ENCODE peak calls at places on chromosomes 2 and 18, in four cellular contexts. J, Z, C and S are unnamed samples.
A peak's percentile ranks its signal among the peaks of the same experiment; 100 is the strongest.

GRCh38 chr2:38959938-38960608 is 70.4 kb downstream of the ARHGEF33 start:
- DNase-seq in J (peak; percentile 85), Z (peak; percentile 23), C (peak; percentile 25), S (peak; percentile 35)

GRCh38 chr2:30527859-30528258 is 80.8 kb downstream of the LCLAT1 start:
- DNase-seq in J (no peak), Z (no peak), C (no peak), S (no peak)

GRCh38 chr2:239667431-239667985 is 266.7 kb upstream of the HDAC4 start:
- DNase-seq in J (peak; percentile 10), Z (no peak), C (no peak), S (no peak)

GRCh38 chr2:19807866-19808265 is 93.9 kb downstream of the TTC32 start:
- DNase-seq in J (no peak), Z (no peak), C (no peak), S (no peak)

GRCh38 chr18:48968412-48969215 is 17.8 kb upstream of the SMAD7 start:
- DNase-seq in J (no peak), Z (no peak), C (no peak), S (no peak)

GRCh38 chr2:60555794-60556161 is 2.3 kb upstream of the BCL11A start:
- DNase-seq in J (no peak), Z (no peak), C (no peak), S (no peak)

GRCh38 chr2:15919716-15920444 is 20.5 kb upstream of the MYCN start:
- DNase-seq in J (no peak), Z (no peak), C (no peak), S (no peak)

GRCh38 chr2:172710584-172711024 is 25.0 kb upstream of the RAPGEF4 start:
- DNase-seq in J (no peak), Z (peak; percentile 84), C (no peak), S (peak; percentile 75)

GRCh38 chr18:31610841-31611240 is 19.2 kb downstream of the TTR start:
- DNase-seq in J (no peak), Z (no peak), C (no peak), S (no peak)
- TF ChIP-seq CTCF in J (no peak), Z (no peak), C (no peak), S (no peak)

GRCh38 chr2:140698736-140699135 is 1432.1 kb downstream of the LRP1B start:
- DNase-seq in J (no peak), Z (no peak), C (no peak), S (no peak)

GRCh38 chr2:140696449-140696848 is 1434.4 kb downstream of the LRP1B start:
- DNase-seq in J (no peak), Z (no peak), C (no peak), S (no peak)

GRCh38 chr2:140695163-140695562 is 1435.7 kb downstream of the LRP1B start:
- DNase-seq in J (no peak), Z (no peak), C (no peak), S (no peak)
- TF ChIP-seq CTCF in J (no peak), Z (no peak), C (no peak), S (no peak)

GRCh38 chr2:231672617-231673347 is 35.5 kb upstream of the PTMA start:
- DNase-seq in J (peak; percentile 81), Z (no peak), C (no peak), S (no peak)
- TF ChIP-seq CTCF in J (no peak), Z (peak; percentile 62), C (no peak), S (peak; percentile 20)

GRCh38 chr2:205937193-205937592 is 148.8 kb downstream of the INO80D start:
- DNase-seq in J (no peak), Z (no peak), C (no peak), S (no peak)

GRCh38 chr2:205930209-205930608 is 155.8 kb downstream of the INO80D start:
- DNase-seq in J (no peak), Z (no peak), C (no peak), S (no peak)

GRCh38 chr2:205931388-205931787 is 154.6 kb downstream of the INO80D start:
- DNase-seq in J (no peak), Z (no peak), C (no peak), S (no peak)

GRCh38 chr2:205936446-205936845 is 149.5 kb downstream of the INO80D start:
- DNase-seq in J (no peak), Z (no peak), C (no peak), S (no peak)

GRCh38 chr2:205934443-205934842 is 151.5 kb downstream of the INO80D start:
- DNase-seq in J (no peak), Z (no peak), C (no peak), S (no peak)
- TF ChIP-seq CTCF in J (no peak), Z (peak; percentile 8), C (no peak), S (no peak)

GRCh38 chr2:53515435-53516332 is 251.9 kb upstream of the CHAC2 start:
- DNase-seq in J (no peak), Z (no peak), C (no peak), S (no peak)
- TF ChIP-seq CTCF in J (no peak), Z (peak; percentile 1), C (no peak), S (no peak)

GRCh38 chr2:208147759-208148158 is 1.8 kb upstream of the CRYGB start:
- DNase-seq in J (no peak), Z (no peak), C (no peak), S (no peak)
- TF ChIP-seq CTCF in J (no peak), Z (no peak), C (no peak), S (no peak)

GRCh38 chr2:99822487-99823218 is 319.7 kb downstream of the AFF3 start:
- DNase-seq in J (no peak), Z (no peak), C (no peak), S (no peak)

GRCh38 chr2:99821572-99822369 is 320.6 kb downstream of the AFF3 start:
- DNase-seq in J (no peak), Z (no peak), C (no peak), S (no peak)

GRCh38 chr2:99819766-99820165 is 322.6 kb downstream of the AFF3 start:
- DNase-seq in J (no peak), Z (no peak), C (no peak), S (no peak)

GRCh38 chr2:99818842-99819241 is 323.5 kb downstream of the AFF3 start:
- DNase-seq in J (no peak), Z (no peak), C (no peak), S (no peak)

DNA sequence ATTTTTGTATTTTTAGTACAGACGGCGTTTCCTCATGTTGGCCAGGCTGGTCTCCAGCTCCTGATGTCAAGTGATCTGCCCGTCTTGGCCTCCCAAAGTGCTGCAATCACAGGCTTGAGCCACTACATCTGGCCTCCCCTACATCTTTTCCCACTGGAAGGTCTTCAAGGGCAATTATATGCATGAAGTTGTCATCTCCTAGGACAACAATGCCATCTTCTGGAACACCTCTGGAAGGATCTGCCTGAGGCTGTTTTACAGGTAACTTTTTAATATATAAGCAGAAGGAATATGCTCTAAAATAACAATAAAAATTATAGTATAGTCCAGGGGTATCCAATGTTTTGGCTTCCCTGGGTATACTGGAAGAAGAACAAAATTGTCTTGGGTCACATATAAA is 321.4 kb downstream of the AFF3 start:
- DNase-seq in J (no peak), Z (no peak), C (no peak), S (no peak)
- TF ChIP-seq CTCF in J (no peak), Z (no peak), C (no peak), S (no peak)

GRCh38 chr2:3595985-3596384 is 1.1 kb downstream of the COLEC11 start:
- DNase-seq in J (no peak), Z (no peak), C (no peak), S (no peak)

GRCh38 chr2:3595409-3595808 is 497 bp downstream of the COLEC11 start:
- DNase-seq in J (no peak), Z (no peak), C (no peak), S (no peak)

GRCh38 chr2:3596891-3597290 is 2.0 kb downstream of the COLEC11 start:
- DNase-seq in J (peak; percentile 14), Z (no peak), C (no peak), S (no peak)

GRCh38 chr2:3597567-3597966 is 2.7 kb downstream of the COLEC11 start:
- DNase-seq in J (peak; percentile 19), Z (no peak), C (no peak), S (no peak)

GRCh38 chr2:3594493-3595281 is at the start of gene COLEC11:
- DNase-seq in J (peak; percentile 27), Z (no peak), C (no peak), S (no peak)
- TF ChIP-seq CTCF in J (no peak), Z (peak; percentile 20), C (no peak), S (peak; percentile 9)

DNA sequence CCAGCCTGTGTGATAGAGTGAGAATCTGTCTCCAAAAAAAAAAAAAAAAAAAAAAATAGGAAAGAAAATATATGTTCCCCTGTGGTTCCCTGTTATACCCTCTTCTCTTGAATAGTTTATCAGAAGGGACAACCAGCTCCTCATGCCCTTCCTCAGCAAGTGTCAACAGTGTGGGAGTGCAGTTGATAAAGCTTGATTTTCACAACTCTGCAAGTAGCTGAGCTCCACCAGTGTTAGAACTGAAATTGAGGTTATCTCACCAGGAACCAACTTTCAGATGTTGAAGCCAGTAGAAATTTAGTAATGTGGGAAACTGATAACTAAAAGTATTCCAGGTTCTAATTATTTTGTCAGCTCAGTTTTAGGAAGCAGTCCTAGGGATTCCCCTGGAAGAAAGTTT is 25.1 kb downstream of the NEDD4L start:
- DNase-seq in J (no peak), Z (no peak), C (no peak), S (no peak)
- TF ChIP-seq CTCF in J (no peak), Z (no peak), C (no peak), S (no peak)